ENCODE peak calls at places on chromosomes 12 and 14, in nine cellular contexts. M, N, Z, V, K, I, G, F and E are unnamed samples.

GRCh38 chr12:123142948-123143752 is 7.7 kb downstream of the PITPNM2 start:
- DNase-seq in M (no peak), N (no peak), Z (no peak), V (peak), K (no peak), I (no peak), G (no peak), F (no peak), E (no peak)

GRCh38 chr12:58288191-58288590 is 346.8 kb downstream of the ATP23 start:
- DNase-seq in M (peak), N (peak), Z (no peak), V (no peak), K (no peak), I (no peak), G (no peak), F (no peak), E (peak)

GRCh38 chr14:84323963-84324362 is 1206.0 kb upstream of the FLRT2 start:
- DNase-seq in M (no peak), N (no peak), Z (no peak), V (no peak), K (no peak), I (no peak), G (no peak), F (no peak), E (peak)

GRCh38 chr12:124508323-124509096 is 58.9 kb downstream of the NCOR2 start:
- DNase-seq in M (peak), N (no peak), Z (no peak), V (no peak), K (no peak), I (no peak), G (no peak), F (no peak), E (peak)

GRCh38 chr12:92078167-92079053 is 67.2 kb downstream of the BTG1 start:
- DNase-seq in M (peak), N (peak), Z (no peak), V (peak), K (no peak), I (no peak), G (no peak), F (no peak), E (peak)

GRCh38 chr14:101082436-101083384 is 179.2 kb upstream of the RTL1 start:
- DNase-seq in M (no peak), N (no peak), Z (no peak), V (peak), K (no peak), I (no peak), G (no peak), F (no peak), E (no peak)

GRCh38 chr12:106082216-106083175 is 56.3 kb downstream of the NUAK1 start:
- DNase-seq in M (no peak), N (peak), Z (no peak), V (no peak), K (no peak), I (no peak), G (no peak), F (no peak), E (peak)

GRCh38 chr12:106292339-106292738 is 10.2 kb upstream of the TCP11L2 start:
- DNase-seq in M (no peak), N (no peak), Z (no peak), V (peak), K (no peak), I (no peak), G (no peak), F (no peak), E (no peak)

GRCh38 chr12:1666215-1666614 is 24.7 kb upstream of the ADIPOR2 start:
- DNase-seq in M (no peak), N (no peak), Z (no peak), V (no peak), K (no peak), I (no peak), G (no peak), F (no peak), E (no peak)

GRCh38 chr12:123801573-123802178 is 39.6 kb downstream of the DNAH10 start:
- DNase-seq in M (peak), N (peak), Z (no peak), V (no peak), K (no peak), I (no peak), G (no peak), F (no peak), E (peak)

GRCh38 chr12:109998904-109999648 is at the start of gene ANKRD13A:
- DNase-seq in M (peak), N (peak), Z (peak), V (peak), K (peak), I (peak), G (peak), F (peak), E (peak)

GRCh38 chr12:92933606-92934005 is 4.5 kb upstream of the EEA1 start:
- DNase-seq in M (no peak), N (no peak), Z (no peak), V (no peak), K (no peak), I (no peak), G (no peak), F (no peak), E (no peak)

GRCh38 chr14:95452176-95452889 is 64.1 kb downstream of the SYNE3 start:
- DNase-seq in M (peak), N (peak), Z (no peak), V (no peak), K (peak), I (no peak), G (no peak), F (no peak), E (peak)

GRCh38 chr14:97726661-97727060 is 929.5 kb downstream of the VRK1 start:
- DNase-seq in M (no peak), N (no peak), Z (no peak), V (no peak), K (no peak), I (no peak), G (no peak), F (no peak), E (no peak)

GRCh38 chr14:23447634-23448353 is 12.3 kb upstream of the MYH7 start:
- DNase-seq in M (no peak), N (no peak), Z (no peak), V (peak), K (no peak), I (no peak), G (no peak), F (no peak), E (no peak)

GRCh38 chr14:60189923-60190840 is 25.0 kb upstream of the DHRS7 start:
- DNase-seq in M (no peak), N (no peak), Z (no peak), V (no peak), K (no peak), I (peak), G (no peak), F (no peak), E (peak)

GRCh38 chr14:74491952-74492351 is 1.2 kb downstream of the NPC2 start:
- DNase-seq in M (peak), N (peak), Z (peak), V (peak), K (no peak), I (no peak), G (no peak), F (no peak), E (peak)

GRCh38 chr12:78229491-78230209 is 399.0 kb downstream of the NAV3 start:
- DNase-seq in M (peak), N (peak), Z (no peak), V (peak), K (peak), I (no peak), G (no peak), F (no peak), E (peak)

GRCh38 chr14:80988742-80989429 is 33.5 kb downstream of the TSHR start:
- DNase-seq in M (no peak), N (no peak), Z (no peak), V (no peak), K (no peak), I (no peak), G (no peak), F (no peak), E (peak)

GRCh38 chr12:118981285-118982201 is at the start of gene SRRM4:
- DNase-seq in M (no peak), N (no peak), Z (no peak), V (peak), K (peak), I (peak), G (peak), F (no peak), E (no peak)

GRCh38 chr12:12445882-12446181 is 89.0 kb downstream of the BORCS5 start:
- DNase-seq in M (no peak), N (no peak), Z (no peak), V (no peak), K (no peak), I (no peak), G (no peak), F (no peak), E (no peak)

GRCh38 chr12:67043771-67044170 is 225.4 kb upstream of the CAND1 start:
- DNase-seq in M (no peak), N (no peak), Z (no peak), V (no peak), K (no peak), I (no peak), G (no peak), F (no peak), E (peak)

GRCh38 chr14:55571125-55571889 is 8.7 kb upstream of the KTN1 start:
- DNase-seq in M (no peak), N (no peak), Z (no peak), V (no peak), K (no peak), I (no peak), G (no peak), F (no peak), E (no peak)

GRCh38 chr12:60398547-60398946 is 802.7 kb downstream of the SLC16A7 start:
- DNase-seq in M (no peak), N (peak), Z (no peak), V (peak), K (no peak), I (no peak), G (no peak), F (no peak), E (no peak)

GRCh38 chr12:43912851-43913250 is 77.0 kb downstream of the TMEM117 start:
- DNase-seq in M (no peak), N (no peak), Z (no peak), V (no peak), K (no peak), I (no peak), G (no peak), F (no peak), E (no peak)

GRCh38 chr12:90854136-90854689 is 100.8 kb downstream of the CCER1 start:
- DNase-seq in M (no peak), N (peak), Z (no peak), V (no peak), K (peak), I (peak), G (no peak), F (no peak), E (peak)

GRCh38 chr12:83349907-83350611 is 663.4 kb downstream of the TMTC2 start:
- DNase-seq in M (no peak), N (no peak), Z (no peak), V (no peak), K (no peak), I (no peak), G (no peak), F (no peak), E (no peak)

GRCh38 chr12:28215021-28215420 is 24.8 kb downstream of the CCDC91 start:
- DNase-seq in M (no peak), N (no peak), Z (no peak), V (no peak), K (no peak), I (no peak), G (no peak), F (no peak), E (no peak)

GRCh38 chr12:115012861-115013667 is 329.1 kb upstream of the TBX3 start:
- DNase-seq in M (no peak), N (no peak), Z (no peak), V (peak), K (no peak), I (no peak), G (no peak), F (no peak), E (no peak)

GRCh38 chr14:91872011-91872476 is 4.7 kb upstream of the TC2N start:
- DNase-seq in M (no peak), N (peak), Z (no peak), V (no peak), K (no peak), I (no peak), G (peak), F (peak), E (no peak)

GRCh38 chr12:131242741-131243496 is 289.2 kb downstream of the ADGRD1 start:
- DNase-seq in M (peak), N (no peak), Z (no peak), V (no peak), K (peak), I (no peak), G (no peak), F (no peak), E (no peak)

GRCh38 chr12:6824962-6825381 is 3.2 kb upstream of the P3H3 start:
- DNase-seq in M (peak), N (no peak), Z (no peak), V (no peak), K (no peak), I (no peak), G (no peak), F (no peak), E (peak)

GRCh38 chr14:36510078-36510799 is 9.8 kb downstream of the NKX2-1 start:
- DNase-seq in M (peak), N (no peak), Z (no peak), V (no peak), K (no peak), I (peak), G (no peak), F (no peak), E (peak)

GRCh38 chr12:73452672-73453469 is 1084.8 kb upstream of the ATXN7L3B start:
- DNase-seq in M (no peak), N (no peak), Z (no peak), V (no peak), K (no peak), I (no peak), G (no peak), F (no peak), E (no peak)

GRCh38 chr12:22981711-22982110 is 356.7 kb downstream of the ETNK1 start:
- DNase-seq in M (no peak), N (peak), Z (no peak), V (no peak), K (no peak), I (no peak), G (no peak), F (no peak), E (peak)

GRCh38 chr12:89960011-89960507 is 251.4 kb upstream of the ATP2B1 start:
- DNase-seq in M (peak), N (peak), Z (no peak), V (no peak), K (no peak), I (no peak), G (no peak), F (no peak), E (peak)

GRCh38 chr12:3554547-3555115 is 63.6 kb downstream of the PRMT8 start:
- DNase-seq in M (no peak), N (no peak), Z (no peak), V (no peak), K (no peak), I (no peak), G (no peak), F (no peak), E (no peak)

GRCh38 chr12:75961878-75962277 is 69.7 kb downstream of the PHLDA1 start:
- DNase-seq in M (no peak), N (no peak), Z (no peak), V (no peak), K (no peak), I (no peak), G (no peak), F (no peak), E (no peak)